ENCODE peak calls at places on chromosomes 16 and 17, in four cellular contexts. Y is suprapubic skin, U is A549, J is thyroid gland. Z is an unnamed sample.

GRCh38 chr16:51175081-51175480 is 24.0 kb upstream of the SALL1 start:
- DNase-seq in Y (no peak), U (no peak), J (no peak), Z (no peak)

GRCh38 chr17:46009681-46010596 is 10.9 kb downstream of the STH start:
- DNase-seq in Y (no peak), U (peak; percentile 73), J (no peak), Z (no peak)

GRCh38 chr16:49580751-49581303 is 207.2 kb downstream of the C16orf78 start:
- DNase-seq in Y (no peak), U (no peak), J (no peak), Z (no peak)

GRCh38 chr17:48023408-48024148 is 14.0 kb downstream of the COPZ2 start:
- DNase-seq in Y (peak; percentile 86), U (peak; percentile 91), J (peak; percentile 96), Z (peak; percentile 87)

GRCh38 chr17:33241390-33241789 is 51.7 kb downstream of the ASIC2 start:
- DNase-seq in Y (no peak), U (peak; percentile 18), J (no peak), Z (no peak)

GRCh38 chr16:28130099-28131088 is 66.9 kb upstream of the GSG1L start:
- DNase-seq in Y (no peak), U (no peak), J (peak; percentile 8), Z (no peak)

GRCh38 chr17:44362964-44363612 is 565 bp downstream of the FAM171A2 start:
- DNase-seq in Y (peak; percentile 79), U (no peak), J (peak; percentile 19), Z (no peak)

GRCh38 chr16:50308237-50308965 is 42.0 kb downstream of the ADCY7 start:
- DNase-seq in Y (peak; percentile 78), U (no peak), J (no peak), Z (no peak)

GRCh38 chr16:885391-885790 is 84.9 kb upstream of the GNG13 start:
- DNase-seq in Y (no peak), U (no peak), J (no peak), Z (no peak)

GRCh38 chr16:84307209-84307954 is 12.7 kb downstream of the WFDC1 start:
- DNase-seq in Y (no peak), U (no peak), J (no peak), Z (no peak)

GRCh38 chr16:48075398-48075797 is 80.4 kb downstream of the ABCC12 start:
- DNase-seq in Y (no peak), U (peak; percentile 6), J (no peak), Z (no peak)

GRCh38 chr17:13797863-13798262 is 196.1 kb upstream of the HS3ST3A1 start:
- DNase-seq in Y (no peak), U (no peak), J (no peak), Z (no peak)

GRCh38 chr16:4261557-4262172 is 11.2 kb downstream of the TFAP4 start:
- DNase-seq in Y (no peak), U (peak; percentile 78), J (peak; percentile 17), Z (no peak)

GRCh38 chr16:14502932-14503741 is 126.9 kb downstream of the PARN start:
- DNase-seq in Y (no peak), U (no peak), J (no peak), Z (no peak)

GRCh38 chr17:330993-331701 is 21.5 kb downstream of the RPH3AL start:
- DNase-seq in Y (no peak), U (no peak), J (no peak), Z (no peak)

GRCh38 chr17:82664701-82665182 is 16.5 kb upstream of the WDR45B start:
- DNase-seq in Y (no peak), U (no peak), J (no peak), Z (no peak)

GRCh38 chr16:12132290-12132689 is 155.8 kb downstream of the SNX29 start:
- DNase-seq in Y (no peak), U (no peak), J (no peak), Z (no peak)

GRCh38 chr16:56288019-56288418 is 96.7 kb downstream of the GNAO1 start:
- DNase-seq in Y (no peak), U (no peak), J (no peak), Z (no peak)

GRCh38 chr17:70564006-70564620 is 394.8 kb downstream of the KCNJ2 start:
- DNase-seq in Y (no peak), U (no peak), J (no peak), Z (no peak)

GRCh38 chr16:49441366-49441780 is 67.8 kb downstream of the C16orf78 start:
- DNase-seq in Y (no peak), U (no peak), J (peak; percentile 36), Z (no peak)

GRCh38 chr16:53041196-53041977 is 11.3 kb downstream of the CHD9NB start:
- DNase-seq in Y (peak; percentile 86), U (no peak), J (no peak), Z (peak; percentile 86)

GRCh38 chr17:77193653-77194052 is 52.9 kb downstream of the SEC14L1 start:
- DNase-seq in Y (no peak), U (no peak), J (no peak), Z (no peak)

GRCh38 chr17:59757043-59757824 is 49.8 kb downstream of the VMP1 start:
- DNase-seq in Y (no peak), U (peak; percentile 46), J (no peak), Z (no peak)

GRCh38 chr17:7018331-7018964 is 4.4 kb upstream of the BCL6B start:
- DNase-seq in Y (no peak), U (no peak), J (no peak), Z (no peak)

GRCh38 chr16:1152123-1152638 is 725 bp upstream of the CACNA1H start:
- DNase-seq in Y (no peak), U (no peak), J (no peak), Z (no peak)

GRCh38 chr17:48025904-48026502 is 11.6 kb downstream of the COPZ2 start:
- DNase-seq in Y (no peak), U (peak; percentile 43), J (no peak), Z (peak; percentile 10)

GRCh38 chr16:24846548-24847357 is 990 bp downstream of the SLC5A11 start:
- DNase-seq in Y (no peak), U (no peak), J (no peak), Z (no peak)

GRCh38 chr17:81865358-81865732 is 5.0 kb upstream of the P4HB start:
- DNase-seq in Y (no peak), U (no peak), J (no peak), Z (no peak)

GRCh38 chr17:10589553-10590145 is 40.2 kb upstream of the MYH2 start:
- DNase-seq in Y (no peak), U (no peak), J (no peak), Z (no peak)

GRCh38 chr16:83143788-83144187 is 517.0 kb downstream of the CDH13 start:
- DNase-seq in Y (no peak), U (no peak), J (no peak), Z (no peak)

DNA sequence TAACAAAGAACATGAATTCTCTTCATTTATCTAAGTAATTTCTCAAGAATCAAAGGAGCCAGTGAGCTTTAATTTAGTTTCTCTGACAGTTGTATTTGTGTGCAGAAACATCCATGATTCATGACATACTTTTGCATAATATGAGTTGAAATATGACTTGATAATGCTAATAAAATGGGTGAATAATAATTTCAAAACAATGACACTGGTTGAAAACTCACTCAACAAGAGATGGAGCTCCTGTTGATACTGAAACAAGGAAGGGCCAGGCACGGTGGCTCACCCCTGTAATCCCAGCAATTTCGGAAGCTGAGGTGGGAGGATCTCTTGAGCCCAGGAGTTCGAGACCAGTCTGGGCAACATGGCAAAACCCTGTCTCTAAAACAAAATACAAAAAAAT is 147.0 kb downstream of the MAP2K6 start:
- DNase-seq in Y (no peak), U (no peak), J (no peak), Z (no peak)
- H3K4me3 ChIP-seq in Y (no peak overlapping the region), U (no peak overlapping the region), J (no peak overlapping the region), Z (no peak overlapping the region)

GRCh38 chr17:28864991-28865849 is 10.4 kb downstream of the ERAL1 start:
- DNase-seq in Y (no peak), U (no peak), J (no peak), Z (no peak)
- TF ChIP-seq POLR2A in Y (no peak), U (no peak), J (no peak), Z (no peak)

GRCh38 chr17:39627170-39627716 is 491 bp downstream of the PPP1R1B start:
- DNase-seq in Y (no peak), U (no peak), J (no peak), Z (no peak)

GRCh38 chr17:39627717-39628516 is 1.2 kb downstream of the PPP1R1B start:
- DNase-seq in Y (no peak), U (no peak), J (no peak), Z (no peak)

GRCh38 chr17:39625198-39625769 is 1.5 kb upstream of the PPP1R1B start:
- DNase-seq in Y (no peak), U (no peak), J (no peak), Z (no peak)

GRCh38 chr17:39626671-39627169 is at the start of gene PPP1R1B:
- DNase-seq in Y (no peak), U (no peak), J (no peak), Z (no peak)

DNA sequence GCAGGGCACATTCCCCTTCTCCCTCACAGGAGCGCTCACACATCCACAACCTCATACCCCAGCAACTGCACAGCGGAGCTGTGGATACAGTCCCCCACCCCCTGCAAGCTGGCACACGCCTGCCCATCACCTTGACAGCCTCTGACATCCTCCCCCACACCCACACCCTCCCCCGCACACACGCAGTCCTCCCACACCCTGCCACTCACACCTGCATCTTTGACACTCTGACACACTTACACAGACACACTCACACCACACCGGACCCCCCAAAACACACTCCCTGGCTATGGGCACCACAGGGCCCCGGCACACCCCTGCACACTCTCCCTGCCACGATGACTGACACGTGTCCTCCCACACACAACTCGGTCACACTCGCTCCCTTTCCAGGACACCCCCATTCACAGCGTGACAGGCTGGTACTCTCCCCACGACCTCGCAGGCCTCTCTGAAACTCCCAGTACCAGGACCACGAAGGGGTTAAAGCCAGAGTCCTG is 531 bp upstream of the PPP1R1B start:
- DNase-seq in Y (no peak), U (no peak), J (no peak), Z (no peak)
- H3K4me3 ChIP-seq in Y (peak overlapping the region; percentile 44), U (no peak overlapping the region), J (no peak overlapping the region), Z (peak overlapping the region; percentile 44)

GRCh38 chr17:2416010-2416734 is 15.3 kb upstream of the MNT start:
- DNase-seq in Y (peak; percentile 94), U (peak; percentile 84), J (peak; percentile 89), Z (peak; percentile 86)
- TF ChIP-seq POLR2A in Y (no peak), U (no peak), J (no peak), Z (no peak)

GRCh38 chr16:3122926-3123570 is 10.7 kb downstream of the ZNF205 start:
- DNase-seq in Y (no peak), U (no peak), J (no peak), Z (no peak)
- H3K4me3 ChIP-seq in Y (no peak overlapping the region), U (no peak overlapping the region), J (no peak overlapping the region), Z (no peak overlapping the region)

GRCh38 chr17:42842286-42842685 is 2.1 kb upstream of the AOC2 start:
- DNase-seq in Y (no peak), U (no peak), J (no peak), Z (no peak)
- TF ChIP-seq POLR2A in Y (no peak), U (no peak), J (no peak), Z (no peak)

GRCh38 chr17:36600477-36600876 is 906 bp upstream of the MRM1 start:
- DNase-seq in Y (no peak), U (no peak), J (no peak), Z (no peak)
- H3K4me3 ChIP-seq in Y (peak overlapping the region; percentile 76), U (no peak overlapping the region), J (no peak overlapping the region), Z (no peak overlapping the region)

GRCh38 chr16:87860553-87861299 is 8.6 kb downstream of the SLC7A5 start:
- DNase-seq in Y (no peak), U (peak; percentile 82), J (no peak), Z (no peak)
- TF ChIP-seq POLR2A in Y (no peak), U (no peak), J (no peak), Z (no peak)